ENCODE peak calls at places on chromosomes 2 and 18, in six cellular contexts. S is dorsolateral prefrontal cortex; D is CD4-positive, CD25-positive, alpha-beta regulatory T cell; P is ovary; R is GM23248; T is GM06990. C is an unnamed sample.

GRCh38 chr2:60604665-60605064 is 51.2 kb upstream of the BCL11A start:
- DNase-seq in T (no peak), S (no peak), P (no peak), R (no peak), D (no peak), C (no peak)

GRCh38 chr2:99336780-99337163 is 417 bp upstream of the EIF5B start:
- DNase-seq in D (no peak), T (no peak), R (no peak), S (no peak), P (no peak), C (no peak)

GRCh38 chr2:46963961-46964673 is 48.5 kb upstream of the MCFD2 start:
- DNase-seq in S (no peak), T (no peak), P (no peak), D (no peak), R (peak), C (no peak)

GRCh38 chr18:23970161-23971153 is 44.1 kb upstream of the TTC39C start:
- DNase-seq in P (no peak), D (peak), T (no peak), R (no peak), S (no peak), C (peak)

GRCh38 chr18:46555724-46556123 is 101.3 kb downstream of the LOXHD1 start:
- DNase-seq in D (peak), R (peak), P (no peak), S (peak), T (no peak), C (peak)

GRCh38 chr18:8503287-8503686 is 106.0 kb upstream of the RAB12 start:
- DNase-seq in D (no peak), S (no peak), P (no peak), R (no peak), T (no peak), C (no peak)

GRCh38 chr2:236047886-236048540 is 120.2 kb downstream of the GBX2 start:
- DNase-seq in D (no peak), T (no peak), P (no peak), R (no peak), S (no peak), C (no peak)

GRCh38 chr2:39359453-39360038 is 77.5 kb downstream of the MAP4K3 start:
- DNase-seq in T (no peak), P (no peak), S (no peak), R (no peak), D (no peak), C (no peak)

GRCh38 chr18:69872661-69873060 is 75.0 kb downstream of the CD226 start:
- DNase-seq in S (no peak), T (no peak), P (no peak), D (no peak), R (no peak), C (no peak)

GRCh38 chr2:219116776-219117646 is 43.6 kb downstream of the NHEJ1 start:
- DNase-seq in D (no peak), R (no peak), P (no peak), T (no peak), S (no peak), C (no peak)

DNA sequence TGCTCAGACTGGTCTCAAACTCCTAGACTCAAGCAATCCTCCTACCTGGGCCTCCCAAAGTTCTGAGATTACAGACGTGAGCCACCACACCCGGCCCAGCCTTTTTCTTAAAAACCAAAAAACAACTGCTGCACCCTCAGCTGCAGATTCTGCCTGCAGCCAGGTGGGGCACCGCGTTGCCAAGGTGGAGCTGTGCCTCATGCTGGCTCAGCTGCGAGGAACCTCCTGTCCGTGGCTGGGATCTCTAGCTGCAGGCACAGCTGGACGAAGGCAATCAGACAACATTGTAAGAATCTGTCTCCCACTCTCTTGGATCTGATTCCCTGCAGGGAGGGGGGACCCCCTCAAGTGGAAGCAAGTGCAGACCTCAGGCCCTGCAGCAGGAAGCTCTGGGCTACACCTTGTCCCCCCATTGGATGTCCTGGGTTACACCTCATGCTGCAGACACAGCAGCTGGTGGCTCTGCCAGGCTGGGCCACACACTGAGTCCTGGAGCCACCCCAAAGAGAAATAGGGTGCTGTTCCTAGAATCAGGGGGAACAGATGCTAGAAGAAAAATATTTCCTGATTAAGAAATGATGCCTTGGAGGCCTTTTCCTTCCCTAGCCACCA is 24.1 kb downstream of the CIDEA start:
- DNase-seq in D (peak), R (peak), S (no peak), P (no peak), T (no peak), C (peak)
- H3K4me3 ChIP-seq in D (no peak), R (peak), S (peak), P (peak), T (no peak), C (no peak)

GRCh38 chr2:177602611-177603164 is 210.1 kb downstream of the AGPS start:
- DNase-seq in D (no peak), P (no peak), T (no peak), S (no peak), R (no peak), C (no peak)

GRCh38 chr2:177604291-177605065 is 211.9 kb downstream of the AGPS start:
- DNase-seq in P (peak), R (peak), T (no peak), S (no peak), D (peak), C (peak)

GRCh38 chr2:177610813-177611212 is 218.2 kb downstream of the AGPS start:
- DNase-seq in D (no peak), R (no peak), S (no peak), P (no peak), T (no peak), C (no peak)

GRCh38 chr2:177603734-177604133 is 211.2 kb downstream of the AGPS start:
- DNase-seq in T (no peak), P (no peak), R (no peak), S (no peak), D (no peak), C (no peak)

DNA sequence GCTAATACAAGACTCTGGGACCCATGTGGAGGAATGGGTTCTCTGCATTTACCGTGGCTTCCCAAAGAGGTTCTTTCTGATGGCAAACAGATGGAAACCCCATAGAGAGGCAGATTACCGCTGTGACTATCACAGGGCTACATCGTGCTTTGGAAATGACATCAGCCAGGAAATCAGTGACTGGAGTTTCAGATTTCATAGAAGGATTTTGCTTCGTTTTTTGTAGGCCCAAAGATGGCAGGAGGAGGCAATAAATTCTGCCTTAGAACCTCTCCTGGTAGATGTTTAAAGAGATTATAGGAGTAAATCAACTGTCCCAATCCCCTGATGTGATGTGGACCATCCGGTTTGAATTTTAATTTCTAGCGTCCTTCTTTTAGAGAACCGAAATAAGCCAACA is 214.1 kb downstream of the AGPS start:
- DNase-seq in T (no peak), R (no peak), P (no peak), S (no peak), D (no peak), C (peak)
- H3K4me3 ChIP-seq in T (peak), R (no peak), P (no peak), S (no peak), D (no peak), C (no peak)

DNA sequence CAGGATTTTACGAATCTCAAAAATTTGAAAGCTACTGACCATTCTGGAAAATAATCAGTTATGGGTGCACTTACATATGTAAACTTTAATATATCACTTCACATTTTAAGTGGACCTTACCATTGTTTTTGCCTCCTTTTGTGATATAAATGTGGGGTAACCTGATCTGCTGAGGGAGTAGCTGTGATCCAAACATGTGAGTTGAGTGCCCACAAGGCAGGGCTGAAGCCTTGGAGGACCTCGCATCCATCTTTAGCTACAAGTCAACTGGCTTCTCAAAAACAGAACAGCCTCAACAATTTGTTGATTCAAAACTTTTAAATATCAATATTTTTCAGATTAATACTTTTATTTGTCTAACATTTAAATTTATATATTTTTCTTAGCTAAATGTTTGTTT is 178.2 kb downstream of the PLCL1 start:
- DNase-seq in S (no peak), D (no peak), R (no peak), P (no peak), T (no peak), C (no peak)
- H3K4me3 ChIP-seq in S (no peak), D (no peak), R (no peak), P (no peak), T (no peak), C (no peak)

GRCh38 chr2:65663831-65664407 is 231.5 kb upstream of the SPRED2 start:
- DNase-seq in T (no peak), S (no peak), D (no peak), P (no peak), R (no peak), C (no peak)
- H3K4me3 ChIP-seq in T (no peak), S (no peak), D (no peak), P (no peak), R (no peak), C (no peak)

GRCh38 chr2:190415794-190416729 is 7.9 kb downstream of the MFSD6 start:
- DNase-seq in D (peak), R (no peak), P (no peak), S (no peak), T (no peak), C (peak)
- H3K4me3 ChIP-seq in D (peak), R (no peak), P (no peak), S (no peak), T (no peak), C (peak)

GRCh38 chr2:128321421-128321775 is 2.7 kb upstream of the HS6ST1 start:
- DNase-seq in D (no peak), S (peak), R (no peak), T (no peak), P (peak), C (no peak)
- H3K4me3 ChIP-seq in D (no peak), S (peak), R (peak), T (no peak), P (no peak), C (no peak)

GRCh38 chr18:77102246-77103040 is 30.1 kb downstream of the MBP start:
- DNase-seq in T (peak), R (peak), D (peak), P (no peak), S (no peak), C (peak)
- H3K4me3 ChIP-seq in T (peak), R (peak), D (peak), P (no peak), S (no peak), C (peak)

C was measured in GM12865.